ENCODE peak calls at places on chromosome 13, in seven cellular contexts. One of them, this sample, is unnamed.

GRCh38 chr13:102394158-102395053 is 7.4 kb downstream of the FGF14 start:
- DNase-seq in mesothelial cell of epicardium: peak; percentile 54
- DNase-seq in astrocyte of the cerebellum: peak; percentile 40
- DNase-seq in stomach: peak; percentile 90
- DNase-seq in AG04450: peak; percentile 55
- DNase-seq in omental fat pad: peak; percentile 75
- DNase-seq in breast epithelium: peak; percentile 73
- DNase-seq in this sample: no peak

GRCh38 chr13:28401303-28402056 is 93.4 kb downstream of the FLT1 start:
- DNase-seq in astrocyte of the cerebellum: no peak
- DNase-seq in AG04450: no peak
- DNase-seq in mesothelial cell of epicardium: no peak
- DNase-seq in breast epithelium: no peak
- DNase-seq in stomach: no peak
- DNase-seq in omental fat pad: no peak
- DNase-seq in this sample: peak; percentile 68

GRCh38 chr13:113997845-113998751 is 24.2 kb upstream of the C13orf46 start:
- DNase-seq in AG04450: peak; percentile 47
- DNase-seq in stomach: peak; percentile 58
- DNase-seq in astrocyte of the cerebellum: no peak
- DNase-seq in mesothelial cell of epicardium: no peak
- DNase-seq in omental fat pad: peak; percentile 32
- DNase-seq in breast epithelium: no peak
- DNase-seq in this sample: no peak

GRCh38 chr13:51556740-51557139 is 27.5 kb upstream of the WDFY2 start:
- DNase-seq in mesothelial cell of epicardium: no peak
- DNase-seq in AG04450: no peak
- DNase-seq in stomach: no peak
- DNase-seq in breast epithelium: no peak
- DNase-seq in astrocyte of the cerebellum: no peak
- DNase-seq in omental fat pad: no peak
- DNase-seq in this sample: no peak

GRCh38 chr13:106526748-106527488 is 8.5 kb downstream of the EFNB2 start:
- DNase-seq in stomach: no peak
- DNase-seq in astrocyte of the cerebellum: no peak
- DNase-seq in mesothelial cell of epicardium: no peak
- DNase-seq in AG04450: no peak
- DNase-seq in breast epithelium: no peak
- DNase-seq in omental fat pad: no peak
- DNase-seq in this sample: no peak

GRCh38 chr13:76035711-76036110 is 399.6 kb downstream of the LMO7 start:
- DNase-seq in AG04450: no peak
- DNase-seq in omental fat pad: no peak
- DNase-seq in astrocyte of the cerebellum: no peak
- DNase-seq in stomach: no peak
- DNase-seq in mesothelial cell of epicardium: no peak
- DNase-seq in breast epithelium: no peak
- DNase-seq in this sample: no peak

GRCh38 chr13:44471686-44472085 is 98.1 kb downstream of the SERP2 start:
- DNase-seq in AG04450: no peak
- DNase-seq in omental fat pad: no peak
- DNase-seq in breast epithelium: no peak
- DNase-seq in stomach: no peak
- DNase-seq in mesothelial cell of epicardium: no peak
- DNase-seq in astrocyte of the cerebellum: no peak
- DNase-seq in this sample: no peak

GRCh38 chr13:106595623-106596022 is 27.7 kb upstream of the ARGLU1 start:
- DNase-seq in stomach: no peak
- DNase-seq in breast epithelium: no peak
- DNase-seq in mesothelial cell of epicardium: no peak
- DNase-seq in astrocyte of the cerebellum: no peak
- DNase-seq in omental fat pad: no peak
- DNase-seq in AG04450: no peak
- DNase-seq in this sample: no peak

GRCh38 chr13:113077566-113077952 is 28.0 kb upstream of the F7 start:
- DNase-seq in omental fat pad: no peak
- DNase-seq in AG04450: no peak
- DNase-seq in mesothelial cell of epicardium: no peak
- DNase-seq in breast epithelium: no peak
- DNase-seq in stomach: no peak
- DNase-seq in astrocyte of the cerebellum: no peak
- DNase-seq in this sample: no peak

GRCh38 chr13:51330741-51331140 is 8.8 kb upstream of the SERPINE3 start:
- DNase-seq in breast epithelium: peak; percentile 54
- DNase-seq in stomach: no peak
- DNase-seq in AG04450: no peak
- DNase-seq in omental fat pad: no peak
- DNase-seq in mesothelial cell of epicardium: no peak
- DNase-seq in astrocyte of the cerebellum: peak; percentile 40
- DNase-seq in this sample: peak; percentile 9

GRCh38 chr13:106649495-106649894 is 81.6 kb upstream of the ARGLU1 start:
- DNase-seq in omental fat pad: no peak
- DNase-seq in stomach: peak; percentile 72
- DNase-seq in astrocyte of the cerebellum: no peak
- DNase-seq in breast epithelium: no peak
- DNase-seq in AG04450: no peak
- DNase-seq in mesothelial cell of epicardium: no peak
- DNase-seq in this sample: no peak

GRCh38 chr13:30581582-30581981 is 36.1 kb upstream of the USPL1 start:
- DNase-seq in AG04450: no peak
- DNase-seq in astrocyte of the cerebellum: no peak
- DNase-seq in stomach: no peak
- DNase-seq in mesothelial cell of epicardium: no peak
- DNase-seq in omental fat pad: no peak
- DNase-seq in breast epithelium: no peak
- DNase-seq in this sample: no peak
- TF ChIP-seq CTCF in AG04450: peak; percentile 29
- TF ChIP-seq CTCF in astrocyte of the cerebellum: peak; percentile 43
- TF ChIP-seq CTCF in stomach: no peak
- TF ChIP-seq CTCF in mesothelial cell of epicardium: no peak
- TF ChIP-seq CTCF in omental fat pad: no peak
- TF ChIP-seq CTCF in breast epithelium: no peak
- TF ChIP-seq CTCF in this sample: no peak

DNA sequence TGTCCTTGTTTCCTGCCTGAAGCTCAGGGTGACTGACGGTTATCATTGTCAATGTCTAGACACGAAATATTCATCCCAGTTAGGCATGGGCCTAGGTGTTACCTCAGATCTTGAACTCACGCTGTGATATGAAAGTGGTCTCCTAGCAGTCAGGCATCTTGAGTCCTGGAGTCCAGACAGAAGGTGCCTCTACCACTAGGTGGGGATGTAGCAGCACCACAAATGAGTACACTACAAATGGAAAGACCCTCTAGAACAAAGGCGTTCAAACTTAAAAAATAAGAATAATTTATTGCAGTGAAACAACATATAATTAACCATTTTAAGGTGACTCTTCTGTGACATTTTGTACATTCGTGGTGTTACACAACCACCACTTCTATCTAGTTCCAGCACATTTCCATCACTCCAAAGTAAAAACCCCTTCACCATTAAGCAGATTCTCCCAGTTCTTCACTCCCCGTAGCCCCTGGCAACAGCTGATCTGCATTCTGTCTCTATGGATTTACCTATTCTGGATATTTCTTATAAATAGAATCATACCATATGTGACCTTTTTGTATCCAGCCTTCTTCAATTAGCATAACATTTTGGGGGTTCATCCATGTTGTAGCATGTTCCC is 11.9 kb upstream of the FRY start:
- DNase-seq in stomach: no peak
- DNase-seq in astrocyte of the cerebellum: peak; percentile 73
- DNase-seq in AG04450: peak; percentile 63
- DNase-seq in mesothelial cell of epicardium: peak; percentile 26
- DNase-seq in breast epithelium: no peak
- DNase-seq in omental fat pad: no peak
- DNase-seq in this sample: no peak
- TF ChIP-seq CTCF in stomach: peak; percentile 57
- TF ChIP-seq CTCF in astrocyte of the cerebellum: peak; percentile 94
- TF ChIP-seq CTCF in AG04450: peak; percentile 94
- TF ChIP-seq CTCF in mesothelial cell of epicardium: peak; percentile 60
- TF ChIP-seq CTCF in breast epithelium: no peak
- TF ChIP-seq CTCF in omental fat pad: no peak
- TF ChIP-seq CTCF in this sample: peak; percentile 72

DNA sequence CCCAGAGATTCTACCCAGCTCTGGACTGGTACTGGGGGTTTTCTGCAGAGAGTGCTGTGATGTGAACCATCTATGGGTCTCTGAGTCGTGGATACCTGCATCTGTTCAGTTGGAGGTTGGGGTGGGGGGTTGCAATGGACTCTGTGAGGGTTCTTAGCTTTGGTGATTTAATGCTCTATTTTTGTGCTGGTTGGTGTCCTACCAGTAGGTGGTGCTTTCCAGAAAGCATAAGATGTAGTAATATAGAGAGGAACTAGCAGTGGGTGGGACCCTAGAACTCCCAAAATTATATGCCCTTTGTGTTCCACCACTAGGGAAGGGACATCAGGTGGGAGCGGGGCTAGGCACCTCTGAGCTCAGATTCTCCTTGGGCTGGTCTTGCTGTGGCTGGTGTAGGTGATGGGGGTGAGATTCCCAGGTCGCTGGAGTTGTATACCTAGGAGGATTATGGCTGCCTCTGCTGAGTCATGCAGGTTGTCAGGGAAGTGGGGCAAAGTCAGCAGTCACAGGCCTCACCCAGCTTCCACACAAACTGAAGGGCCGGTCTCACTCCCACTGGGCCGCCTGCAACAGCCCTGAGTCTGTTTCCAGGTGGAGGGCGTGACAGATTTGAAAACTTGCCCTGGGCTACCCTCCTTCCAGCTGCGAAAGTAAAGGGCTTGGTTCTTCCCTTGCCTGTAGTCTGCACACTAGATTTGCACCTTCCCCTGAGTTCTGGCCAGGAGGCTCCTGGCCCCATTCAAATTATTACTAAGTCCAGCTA is 573.0 kb upstream of the SLITRK1 start:
- DNase-seq in breast epithelium: no peak
- DNase-seq in mesothelial cell of epicardium: no peak
- DNase-seq in AG04450: no peak
- DNase-seq in omental fat pad: no peak
- DNase-seq in stomach: no peak
- DNase-seq in astrocyte of the cerebellum: no peak
- DNase-seq in this sample: no peak
- TF ChIP-seq CTCF in breast epithelium: no peak
- TF ChIP-seq CTCF in mesothelial cell of epicardium: no peak
- TF ChIP-seq CTCF in AG04450: no peak
- TF ChIP-seq CTCF in omental fat pad: no peak
- TF ChIP-seq CTCF in stomach: no peak
- TF ChIP-seq CTCF in astrocyte of the cerebellum: no peak
- TF ChIP-seq CTCF in this sample: no peak

DNA sequence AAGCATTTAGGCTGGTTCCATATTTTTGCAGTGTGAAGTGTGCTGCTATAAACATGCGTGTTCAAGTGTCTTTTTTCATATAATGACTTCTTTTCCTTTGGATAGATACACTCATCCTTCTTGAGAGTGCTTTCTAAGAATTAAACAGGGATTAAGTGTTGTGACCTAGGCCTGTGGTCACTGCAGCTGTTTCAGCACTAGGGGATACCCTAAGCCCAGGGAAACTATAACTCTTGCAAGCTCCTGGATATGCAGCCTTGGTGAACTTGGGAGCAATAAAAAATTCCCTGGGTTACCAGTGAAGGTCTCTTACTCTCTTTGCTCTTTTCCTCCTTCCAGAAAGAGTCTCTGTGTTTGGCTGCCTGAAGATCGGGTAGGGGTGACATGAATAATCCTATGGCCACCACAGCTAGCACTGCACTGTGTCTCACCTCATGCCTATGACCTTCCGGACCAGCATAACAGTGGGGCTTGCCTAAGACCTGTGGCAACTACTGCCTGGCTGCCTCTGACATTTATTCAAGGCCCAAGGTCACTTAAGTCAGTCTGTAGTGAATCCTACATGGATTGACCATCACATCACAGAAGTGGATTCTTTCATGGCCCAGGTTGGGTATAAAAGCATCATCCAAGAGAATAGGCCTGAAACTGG is 799.7 kb downstream of the DACH1 start:
- DNase-seq in AG04450: no peak
- DNase-seq in breast epithelium: no peak
- DNase-seq in astrocyte of the cerebellum: no peak
- DNase-seq in stomach: no peak
- DNase-seq in omental fat pad: no peak
- DNase-seq in mesothelial cell of epicardium: no peak
- DNase-seq in this sample: no peak
- TF ChIP-seq CTCF in AG04450: no peak
- TF ChIP-seq CTCF in breast epithelium: no peak
- TF ChIP-seq CTCF in astrocyte of the cerebellum: peak; percentile 32
- TF ChIP-seq CTCF in stomach: no peak
- TF ChIP-seq CTCF in omental fat pad: no peak
- TF ChIP-seq CTCF in mesothelial cell of epicardium: no peak
- TF ChIP-seq CTCF in this sample: no peak

DNA sequence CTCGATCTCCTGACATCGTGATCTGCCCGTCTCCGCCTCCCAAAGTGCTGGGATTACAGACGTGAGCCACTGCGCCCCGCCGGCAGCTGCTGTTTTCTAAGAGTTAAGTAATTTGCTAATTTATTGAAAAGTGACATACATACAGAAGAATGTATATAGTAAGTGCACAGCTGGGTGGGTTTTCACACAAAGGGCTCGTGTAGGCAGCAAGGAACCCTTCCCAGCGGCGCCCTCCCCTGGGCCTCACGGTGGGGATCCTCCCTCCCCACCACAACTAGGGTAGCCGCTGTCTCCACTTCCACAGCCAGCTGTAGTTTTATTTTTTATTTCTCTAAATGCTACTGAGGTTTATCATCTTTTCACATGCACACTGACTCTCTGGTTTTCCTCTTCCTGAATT is 64.9 kb downstream of the CRYL1 start:
- DNase-seq in omental fat pad: no peak
- DNase-seq in mesothelial cell of epicardium: no peak
- DNase-seq in stomach: no peak
- DNase-seq in astrocyte of the cerebellum: no peak
- DNase-seq in breast epithelium: no peak
- DNase-seq in AG04450: no peak
- DNase-seq in this sample: no peak
- TF ChIP-seq CTCF in omental fat pad: no peak
- TF ChIP-seq CTCF in mesothelial cell of epicardium: no peak
- TF ChIP-seq CTCF in stomach: no peak
- TF ChIP-seq CTCF in astrocyte of the cerebellum: no peak
- TF ChIP-seq CTCF in breast epithelium: no peak
- TF ChIP-seq CTCF in AG04450: no peak
- TF ChIP-seq CTCF in this sample: no peak